ENCODE peak calls at places on chromosomes 16 and 17, in seven cellular contexts. E is activated gamma-delta T cell treated with Interleukin-2 at 50 U/mL for 16 hours, L is HL-60, I is activated T-cell treated with anti-CD3 and anti-CD28 coated beads for 1 hour, U is fibroblast of lung, M is heart left ventricle, F is heart right ventricle. A is an unnamed sample.

GRCh38 chr17:8865811-8866210 is 1.7 kb downstream of the PIK3R6 start:
- DNase-seq in E (no peak), L (no peak), I (no peak), U (no peak), M (no peak), F (no peak), A (no peak)

GRCh38 chr17:29840884-29841283 is 89.1 kb downstream of the SSH2 start:
- DNase-seq in E (no peak), L (no peak), I (no peak), U (peak), M (no peak), F (no peak), A (peak)

GRCh38 chr16:2529061-2529931 is 1.9 kb downstream of the CEMP1 start:
- DNase-seq in E (no peak), L (no peak), I (no peak), U (no peak), M (peak), F (no peak), A (no peak)

GRCh38 chr17:38751144-38751802 is 1.3 kb upstream of the PSMB3 start:
- DNase-seq in E (no peak), L (no peak), I (no peak), U (no peak), M (no peak), F (no peak), A (no peak)

GRCh38 chr16:89922477-89922883 is 662 bp upstream of the TUBB3 start:
- DNase-seq in E (peak), L (no peak), I (no peak), U (peak), M (peak), F (peak), A (peak)

GRCh38 chr16:260326-260725 is 15.4 kb downstream of the RGS11 start:
- DNase-seq in E (no peak), L (no peak), I (no peak), U (no peak), M (no peak), F (no peak), A (no peak)

GRCh38 chr17:17811381-17812210 is 25.2 kb downstream of the SREBF1 start:
- DNase-seq in E (no peak), L (no peak), I (no peak), U (no peak), M (no peak), F (no peak), A (no peak)

GRCh38 chr16:74842413-74842812 is 67.8 kb upstream of the FA2H start:
- DNase-seq in E (no peak), L (no peak), I (no peak), U (no peak), M (no peak), F (no peak), A (no peak)

GRCh38 chr17:63961355-63962207 is 11.1 kb downstream of the SCN4A start:
- DNase-seq in E (no peak), L (no peak), I (no peak), U (peak), M (peak), F (peak), A (peak)

GRCh38 chr17:35341465-35341992 is 31.9 kb downstream of the SLFN11 start:
- DNase-seq in E (no peak), L (no peak), I (no peak), U (no peak), M (no peak), F (peak), A (no peak)

GRCh38 chr16:59356144-59356543 is 622.0 kb upstream of the GOT2 start:
- DNase-seq in E (no peak), L (no peak), I (no peak), U (no peak), M (no peak), F (no peak), A (no peak)

GRCh38 chr17:45147102-45147580 is 1.1 kb upstream of the HEXIM1 start:
- DNase-seq in E (peak), L (peak), I (no peak), U (peak), M (peak), F (peak), A (peak)

GRCh38 chr16:57508084-57508425 is 21.8 kb upstream of the DOK4 start:
- DNase-seq in E (no peak), L (no peak), I (no peak), U (no peak), M (no peak), F (no peak), A (no peak)

GRCh38 chr16:58638148-58639036 is 8.8 kb upstream of the CNOT1 start:
- DNase-seq in E (no peak), L (peak), I (no peak), U (peak), M (peak), F (peak), A (peak)

GRCh38 chr17:65459667-65460415 is 101.6 kb downstream of the AXIN2 start:
- DNase-seq in E (no peak), L (no peak), I (no peak), U (no peak), M (no peak), F (no peak), A (no peak)

GRCh38 chr16:65622161-65622560 is 500.3 kb upstream of the CDH11 start:
- DNase-seq in E (no peak), L (no peak), I (no peak), U (no peak), M (no peak), F (no peak), A (no peak)

GRCh38 chr17:57447357-57448019 is 191.2 kb downstream of the MSI2 start:
- DNase-seq in E (no peak), L (peak), I (no peak), U (no peak), M (no peak), F (no peak), A (no peak)

GRCh38 chr17:76053230-76054111 is 18.8 kb downstream of the SRP68 start:
- DNase-seq in E (no peak), L (no peak), I (no peak), U (peak), M (no peak), F (no peak), A (no peak)

GRCh38 chr17:14923981-14924380 is 341.1 kb downstream of the PMP22 start:
- DNase-seq in E (no peak), L (no peak), I (no peak), U (peak), M (no peak), F (no peak), A (peak)

GRCh38 chr16:24309222-24309905 is 53.2 kb downstream of the CACNG3 start:
- DNase-seq in E (no peak), L (no peak), I (no peak), U (peak), M (no peak), F (no peak), A (no peak)

GRCh38 chr16:85398050-85398451 is 215.1 kb upstream of the GSE1 start:
- DNase-seq in E (no peak), L (no peak), I (no peak), U (no peak), M (no peak), F (no peak), A (no peak)

GRCh38 chr16:27405546-27406451 is 3.8 kb downstream of the IL21R start:
- DNase-seq in E (peak), L (no peak), I (peak), U (peak), M (no peak), F (no peak), A (no peak)

GRCh38 chr17:81519284-81520020 is 6.9 kb upstream of the ACTG1 start:
- DNase-seq in E (peak), L (no peak), I (peak), U (no peak), M (no peak), F (no peak), A (no peak)